ENCODE peak calls at places on chromosomes 12 and 14, in five cellular contexts. One of them, this sample, is unnamed.

GRCh38 chr14:90421001-90421580 is 24.3 kb downstream of the CALM1 start:
- DNase-seq in RWPE1: no peak
- DNase-seq in right cardiac atrium: no peak
- DNase-seq in astrocyte of the hippocampus: no peak
- DNase-seq in substantia nigra: no peak
- DNase-seq in this sample: no peak

GRCh38 chr12:57890191-57891120 is 43.9 kb upstream of the CTDSP2 start:
- DNase-seq in RWPE1: no peak
- DNase-seq in right cardiac atrium: no peak
- DNase-seq in astrocyte of the hippocampus: peak
- DNase-seq in substantia nigra: no peak
- DNase-seq in this sample: no peak

GRCh38 chr12:53735556-53735955 is 8.3 kb upstream of the CALCOCO1 start:
- DNase-seq in RWPE1: no peak
- DNase-seq in right cardiac atrium: no peak
- DNase-seq in astrocyte of the hippocampus: no peak
- DNase-seq in substantia nigra: no peak
- DNase-seq in this sample: peak

GRCh38 chr12:34393821-34394150 is 371.5 kb downstream of the ALG10 start:
- DNase-seq in RWPE1: no peak
- DNase-seq in right cardiac atrium: peak
- DNase-seq in astrocyte of the hippocampus: no peak
- DNase-seq in substantia nigra: no peak
- DNase-seq in this sample: peak

GRCh38 chr12:84502907-84503787 is 409.5 kb downstream of the SLC6A15 start:
- DNase-seq in RWPE1: peak
- DNase-seq in right cardiac atrium: peak
- DNase-seq in astrocyte of the hippocampus: peak
- DNase-seq in substantia nigra: no peak
- DNase-seq in this sample: no peak

GRCh38 chr12:66717049-66717448 is 38.2 kb upstream of the GRIP1 start:
- DNase-seq in RWPE1: no peak
- DNase-seq in right cardiac atrium: no peak
- DNase-seq in astrocyte of the hippocampus: no peak
- DNase-seq in substantia nigra: no peak
- DNase-seq in this sample: no peak

GRCh38 chr12:750356-751191 is 1.8 kb upstream of the WNK1 start:
- DNase-seq in RWPE1: no peak
- DNase-seq in right cardiac atrium: no peak
- DNase-seq in astrocyte of the hippocampus: no peak
- DNase-seq in substantia nigra: no peak
- DNase-seq in this sample: no peak

GRCh38 chr14:81938341-81938740 is 404.7 kb upstream of the SEL1L start:
- DNase-seq in RWPE1: no peak
- DNase-seq in right cardiac atrium: no peak
- DNase-seq in astrocyte of the hippocampus: no peak
- DNase-seq in substantia nigra: no peak
- DNase-seq in this sample: no peak

GRCh38 chr12:104721944-104722343 is 236.1 kb downstream of the SLC41A2 start:
- DNase-seq in RWPE1: no peak
- DNase-seq in right cardiac atrium: no peak
- DNase-seq in astrocyte of the hippocampus: no peak
- DNase-seq in substantia nigra: no peak
- DNase-seq in this sample: no peak

GRCh38 chr12:4526923-4527546 is 11.7 kb upstream of the RAD51AP1 start:
- DNase-seq in RWPE1: no peak
- DNase-seq in right cardiac atrium: no peak
- DNase-seq in astrocyte of the hippocampus: peak
- DNase-seq in substantia nigra: no peak
- DNase-seq in this sample: no peak

GRCh38 chr14:69610859-69611263 is 535 bp upstream of the SUSD6 start:
- DNase-seq in RWPE1: peak
- DNase-seq in right cardiac atrium: no peak
- DNase-seq in astrocyte of the hippocampus: peak
- DNase-seq in substantia nigra: no peak
- DNase-seq in this sample: no peak

GRCh38 chr12:116597886-116598285 is 38.7 kb downstream of the MAP1LC3B2 start:
- DNase-seq in RWPE1: no peak
- DNase-seq in right cardiac atrium: no peak
- DNase-seq in astrocyte of the hippocampus: no peak
- DNase-seq in substantia nigra: no peak
- DNase-seq in this sample: no peak

GRCh38 chr14:66117600-66117999 is 368.6 kb upstream of the CCDC196 start:
- DNase-seq in RWPE1: peak
- DNase-seq in right cardiac atrium: no peak
- DNase-seq in astrocyte of the hippocampus: peak
- DNase-seq in substantia nigra: no peak
- DNase-seq in this sample: no peak

GRCh38 chr12:128537668-128538067 is 270.7 kb downstream of the TMEM132C start:
- DNase-seq in RWPE1: no peak
- DNase-seq in right cardiac atrium: no peak
- DNase-seq in astrocyte of the hippocampus: no peak
- DNase-seq in substantia nigra: no peak
- DNase-seq in this sample: no peak

GRCh38 chr12:9943244-9943643 is 11.1 kb upstream of the CLEC2A start:
- DNase-seq in RWPE1: peak
- DNase-seq in right cardiac atrium: no peak
- DNase-seq in astrocyte of the hippocampus: peak
- DNase-seq in substantia nigra: no peak
- DNase-seq in this sample: no peak

GRCh38 chr14:85250369-85250768 is 279.6 kb upstream of the FLRT2 start:
- DNase-seq in RWPE1: no peak
- DNase-seq in right cardiac atrium: no peak
- DNase-seq in astrocyte of the hippocampus: no peak
- DNase-seq in substantia nigra: no peak
- DNase-seq in this sample: no peak

GRCh38 chr14:86143248-86143647 is 613.3 kb downstream of the FLRT2 start:
- DNase-seq in RWPE1: no peak
- DNase-seq in right cardiac atrium: no peak
- DNase-seq in astrocyte of the hippocampus: no peak
- DNase-seq in substantia nigra: no peak
- DNase-seq in this sample: no peak

GRCh38 chr12:10873374-10873773 is 10.7 kb downstream of the PRH1 start:
- DNase-seq in RWPE1: no peak
- DNase-seq in right cardiac atrium: no peak
- DNase-seq in astrocyte of the hippocampus: peak
- DNase-seq in substantia nigra: no peak
- DNase-seq in this sample: no peak

GRCh38 chr12:5017638-5018348 is 25.9 kb upstream of the KCNA5 start:
- DNase-seq in RWPE1: no peak
- DNase-seq in right cardiac atrium: peak
- DNase-seq in astrocyte of the hippocampus: no peak
- DNase-seq in substantia nigra: no peak
- DNase-seq in this sample: no peak

GRCh38 chr14:72495668-72496067 is 398.2 kb downstream of the DPF3 start:
- DNase-seq in RWPE1: no peak
- DNase-seq in right cardiac atrium: no peak
- DNase-seq in astrocyte of the hippocampus: peak
- DNase-seq in substantia nigra: no peak
- DNase-seq in this sample: no peak

GRCh38 chr12:111160350-111161142 is 208.3 kb downstream of the PHETA1 start:
- DNase-seq in RWPE1: no peak
- DNase-seq in right cardiac atrium: no peak
- DNase-seq in astrocyte of the hippocampus: no peak
- DNase-seq in substantia nigra: no peak
- DNase-seq in this sample: no peak

GRCh38 chr12:93572712-93573551 is 457 bp downstream of the SOCS2 start:
- DNase-seq in RWPE1: no peak
- DNase-seq in right cardiac atrium: peak
- DNase-seq in astrocyte of the hippocampus: peak
- DNase-seq in substantia nigra: no peak
- DNase-seq in this sample: peak

GRCh38 chr12:92414383-92415065 is 268.9 kb upstream of the BTG1 start:
- DNase-seq in RWPE1: no peak
- DNase-seq in right cardiac atrium: no peak
- DNase-seq in astrocyte of the hippocampus: no peak
- DNase-seq in substantia nigra: no peak
- DNase-seq in this sample: no peak

GRCh38 chr14:54803396-54803795 is 99.2 kb downstream of the GCH1 start:
- DNase-seq in RWPE1: no peak
- DNase-seq in right cardiac atrium: no peak
- DNase-seq in astrocyte of the hippocampus: no peak
- DNase-seq in substantia nigra: no peak
- DNase-seq in this sample: no peak

GRCh38 chr14:54275997-54276396 is 120.8 kb upstream of the CDKN3 start:
- DNase-seq in RWPE1: no peak
- DNase-seq in right cardiac atrium: no peak
- DNase-seq in astrocyte of the hippocampus: no peak
- DNase-seq in substantia nigra: no peak
- DNase-seq in this sample: no peak

GRCh38 chr12:82406651-82407050 is 48.3 kb downstream of the METTL25 start:
- DNase-seq in RWPE1: no peak
- DNase-seq in right cardiac atrium: no peak
- DNase-seq in astrocyte of the hippocampus: no peak
- DNase-seq in substantia nigra: no peak
- DNase-seq in this sample: no peak

GRCh38 chr14:83816755-83817154 is 1713.2 kb upstream of the FLRT2 start:
- DNase-seq in RWPE1: no peak
- DNase-seq in right cardiac atrium: no peak
- DNase-seq in astrocyte of the hippocampus: peak
- DNase-seq in substantia nigra: no peak
- DNase-seq in this sample: no peak

GRCh38 chr12:88805692-88806091 is 225.4 kb upstream of the KITLG start:
- DNase-seq in RWPE1: no peak
- DNase-seq in right cardiac atrium: no peak
- DNase-seq in astrocyte of the hippocampus: no peak
- DNase-seq in substantia nigra: no peak
- DNase-seq in this sample: no peak

GRCh38 chr12:103855896-103856657 is 15.0 kb upstream of the NT5DC3 start:
- DNase-seq in RWPE1: no peak
- DNase-seq in right cardiac atrium: no peak
- DNase-seq in astrocyte of the hippocampus: peak
- DNase-seq in substantia nigra: no peak
- DNase-seq in this sample: no peak

GRCh38 chr12:128920468-128920867 is 67.2 kb downstream of the GLT1D1 start:
- DNase-seq in RWPE1: peak
- DNase-seq in right cardiac atrium: peak
- DNase-seq in astrocyte of the hippocampus: peak
- DNase-seq in substantia nigra: no peak
- DNase-seq in this sample: no peak

GRCh38 chr12:90514325-90514724 is 440.7 kb downstream of the CCER1 start:
- DNase-seq in RWPE1: no peak
- DNase-seq in right cardiac atrium: no peak
- DNase-seq in astrocyte of the hippocampus: no peak
- DNase-seq in substantia nigra: no peak
- DNase-seq in this sample: no peak

GRCh38 chr12:31323466-31324115 is 2.4 kb downstream of the SINHCAF start:
- DNase-seq in RWPE1: peak
- DNase-seq in right cardiac atrium: peak
- DNase-seq in astrocyte of the hippocampus: no peak
- DNase-seq in substantia nigra: no peak
- DNase-seq in this sample: no peak

GRCh38 chr14:69241577-69241976 is 18.4 kb upstream of the GALNT16 start:
- DNase-seq in RWPE1: no peak
- DNase-seq in right cardiac atrium: no peak
- DNase-seq in astrocyte of the hippocampus: no peak
- DNase-seq in substantia nigra: no peak
- DNase-seq in this sample: no peak